ENCODE peak calls at places on chromosomes 7 and 10, in eight cellular contexts. D is stomach; P is astrocyte; O is cardiac fibroblast; F is sigmoid colon; Y is fibroblast of pulmonary artery; Z is mammary epithelial cell; V is CD4-positive, alpha-beta memory T cell. C is an unnamed sample.

GRCh38 chr10:79392506-79393176 is 45.4 kb downstream of the PPIF start:
- DNase-seq in Z (no peak), F (peak), P (no peak), V (no peak), Y (no peak), O (no peak), D (peak), C (no peak)

GRCh38 chr7:30594055-30594539 is 581 bp upstream of the GARS1 start:
- DNase-seq in P (no peak), Z (no peak), Y (peak), O (peak), F (peak), D (no peak), V (no peak), C (no peak)

GRCh38 chr10:118482393-118483331 is 112.8 kb downstream of the PRLHR start:
- DNase-seq in Z (no peak), Y (no peak), O (no peak), V (no peak), P (no peak), F (no peak), D (no peak), C (no peak)

GRCh38 chr10:124518366-124518765 is 56.7 kb downstream of the LHPP start:
- DNase-seq in O (no peak), Z (no peak), P (no peak), F (peak), V (no peak), D (no peak), Y (no peak), C (no peak)

GRCh38 chr10:46560381-46560780 is 3.9 kb upstream of the GPRIN2 start:
- DNase-seq in V (no peak), F (peak), P (no peak), O (no peak), Z (no peak), D (peak), Y (no peak), C (no peak)

GRCh38 chr10:124032982-124033886 is 60.2 kb downstream of the CHST15 start:
- DNase-seq in Z (peak), V (no peak), F (peak), O (peak), Y (peak), D (no peak), P (peak), C (peak)

GRCh38 chr10:87692956-87693484 is 33.3 kb downstream of the PAPSS2 start:
- DNase-seq in Z (no peak), P (no peak), F (no peak), V (no peak), O (no peak), D (no peak), Y (no peak), C (no peak)

GRCh38 chr7:148330124-148330818 is 260.3 kb upstream of the C7orf33 start:
- DNase-seq in V (no peak), Z (no peak), F (no peak), D (no peak), Y (no peak), O (no peak), P (no peak), C (no peak)

GRCh38 chr10:102919237-102919959 is 1.3 kb downstream of the CNNM2 start:
- DNase-seq in F (peak), O (peak), V (no peak), P (no peak), Z (no peak), Y (no peak), D (peak), C (no peak)

GRCh38 chr10:121886997-121887622 is 40.7 kb downstream of the ATE1 start:
- DNase-seq in D (peak), V (peak), F (peak), Y (peak), P (peak), O (peak), Z (peak), C (peak)

GRCh38 chr7:104978460-104978859 is 35.5 kb upstream of the KMT2E start:
- DNase-seq in V (no peak), F (no peak), D (no peak), O (peak), Y (peak), Z (no peak), P (no peak), C (no peak)

GRCh38 chr10:103616705-103617361 is 123.3 kb downstream of the NEURL1 start:
- DNase-seq in O (peak), Y (peak), P (no peak), D (peak), F (peak), V (no peak), Z (no peak), C (peak)

GRCh38 chr10:122461367-122461728 is at the start of gene HTRA1:
- DNase-seq in V (no peak), Z (peak), O (peak), D (peak), Y (peak), P (no peak), F (peak), C (no peak)

GRCh38 chr10:65292551-65292950 is 1633.3 kb upstream of the LRRTM3 start:
- DNase-seq in O (no peak), Y (no peak), P (no peak), V (no peak), D (no peak), Z (no peak), F (no peak), C (no peak)

GRCh38 chr10:119670717-119671116 is 19.5 kb downstream of the BAG3 start:
- DNase-seq in V (no peak), D (no peak), Z (peak), Y (peak), O (no peak), F (no peak), P (no peak), C (no peak)

GRCh38 chr10:108469940-108470339 is 1305.4 kb upstream of the SORCS1 start:
- DNase-seq in F (no peak), O (no peak), P (no peak), D (no peak), V (no peak), Y (no peak), Z (no peak), C (no peak)

GRCh38 chr10:66835400-66835799 is 90.4 kb upstream of the LRRTM3 start:
- DNase-seq in Z (no peak), Y (no peak), D (no peak), P (no peak), F (no peak), V (no peak), O (no peak), C (no peak)

GRCh38 chr7:7098280-7098818 is 84.0 kb upstream of the C1GALT1 start:
- DNase-seq in P (no peak), Z (no peak), Y (no peak), O (no peak), V (no peak), F (no peak), D (no peak), C (no peak)

GRCh38 chr10:131795761-131796160 is 105.0 kb upstream of the PPP2R2D start:
- DNase-seq in V (no peak), F (no peak), Y (no peak), D (peak), Z (no peak), O (no peak), P (no peak), C (no peak)

GRCh38 chr10:132554991-132555647 is 17.5 kb downstream of the INPP5A start:
- DNase-seq in P (no peak), O (no peak), Z (no peak), V (no peak), F (peak), D (peak), Y (no peak), C (no peak)

GRCh38 chr10:88120075-88120474 is 256.6 kb downstream of the PTEN start:
- DNase-seq in F (no peak), P (no peak), Y (no peak), D (no peak), V (no peak), Z (no peak), O (no peak), C (no peak)

GRCh38 chr10:106224676-106225075 is 939.8 kb downstream of the SORCS1 start:
- DNase-seq in P (no peak), F (no peak), Y (peak), D (no peak), O (peak), V (no peak), Z (peak), C (peak)

GRCh38 chr10:10996966-10997620 is 20.6 kb upstream of the CELF2 start:
- DNase-seq in Y (no peak), P (no peak), D (no peak), F (no peak), O (no peak), V (no peak), Z (no peak), C (no peak)

GRCh38 chr10:88385601-88386203 is 197.4 kb downstream of the RNLS start:
- DNase-seq in P (no peak), V (peak), O (no peak), Y (no peak), F (peak), D (peak), Z (peak), C (no peak)

GRCh38 chr7:152571031-152571430 is 104.9 kb downstream of the XRCC2 start:
- DNase-seq in Z (no peak), F (no peak), D (no peak), V (no peak), Y (no peak), P (no peak), O (peak), C (no peak)

GRCh38 chr7:53111061-53111460 is 75.6 kb downstream of the POM121L12 start:
- DNase-seq in F (no peak), O (peak), Z (no peak), Y (peak), V (no peak), P (peak), D (no peak), C (peak)

GRCh38 chr7:816751-817671 is 15.3 kb upstream of the SUN1 start:
- DNase-seq in V (peak), D (no peak), P (peak), F (peak), O (peak), Z (peak), Y (no peak), C (no peak)

GRCh38 chr7:101784275-101785127 is 32.9 kb upstream of the CUX1 start:
- DNase-seq in F (no peak), D (no peak), P (no peak), Y (peak), Z (no peak), V (no peak), O (peak), C (peak)

GRCh38 chr10:5595591-5596590 is 70.5 kb downstream of the ASB13 start:
- DNase-seq in V (no peak), D (no peak), P (peak), Y (peak), O (peak), Z (peak), F (no peak), C (peak)

GRCh38 chr10:3886666-3887251 is 101.8 kb upstream of the KLF6 start:
- DNase-seq in Z (peak), F (peak), D (no peak), V (no peak), Y (peak), P (peak), O (peak), C (peak)
- H3K4me3 ChIP-seq in Z (no peak), F (no peak), D (no peak), V (no peak), Y (peak), P (peak), O (peak), C (no peak)

GRCh38 chr7:141151726-141152125 is 77.9 kb downstream of the TMEM178B start:
- DNase-seq in Z (no peak), Y (no peak), V (no peak), D (no peak), O (no peak), F (no peak), P (no peak), C (no peak)

GRCh38 chr7:141154131-141154732 is 80.4 kb downstream of the TMEM178B start:
- DNase-seq in P (no peak), F (no peak), D (no peak), Y (no peak), Z (no peak), O (no peak), V (no peak), C (no peak)

GRCh38 chr7:141150465-141150864 is 76.6 kb downstream of the TMEM178B start:
- DNase-seq in F (no peak), D (no peak), V (no peak), Y (no peak), O (no peak), P (no peak), Z (no peak), C (no peak)

GRCh38 chr7:141156446-141156845 is 82.6 kb downstream of the TMEM178B start:
- DNase-seq in O (no peak), V (no peak), D (no peak), F (no peak), Y (no peak), Z (no peak), P (no peak), C (no peak)

DNA sequence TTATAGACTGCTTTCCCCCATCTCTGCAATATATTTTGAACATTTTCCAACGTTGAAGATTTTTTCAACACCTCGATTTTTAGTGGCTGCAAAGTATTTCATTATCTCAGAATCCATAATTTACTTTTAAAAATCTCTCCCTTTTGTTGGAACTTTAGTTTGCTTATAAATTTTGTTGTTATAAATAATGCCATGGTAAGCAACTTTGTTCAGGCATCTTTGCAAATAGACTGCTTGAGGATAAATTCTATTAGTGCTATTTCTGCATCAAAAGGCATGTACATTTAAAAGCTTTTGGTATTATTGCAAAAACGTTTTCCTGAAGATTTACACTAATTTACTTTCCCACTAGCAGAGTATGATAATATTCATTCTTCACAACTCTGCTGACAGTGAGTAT is 79.4 kb downstream of the TMEM178B start:
- DNase-seq in Z (no peak), Y (no peak), O (no peak), D (no peak), F (no peak), V (no peak), P (no peak), C (no peak)
- H3K4me3 ChIP-seq in Z (no peak), Y (no peak), O (no peak), D (no peak), F (no peak), V (no peak), P (no peak), C (no peak)

GRCh38 chr7:11529382-11529781 is 302.6 kb downstream of the THSD7A start:
- DNase-seq in Y (no peak), O (no peak), Z (no peak), D (no peak), F (no peak), V (no peak), P (no peak), C (no peak)

GRCh38 chr7:11527707-11528106 is 304.3 kb downstream of the THSD7A start:
- DNase-seq in F (no peak), D (no peak), V (no peak), Z (no peak), Y (no peak), O (no peak), P (no peak), C (no peak)

DNA sequence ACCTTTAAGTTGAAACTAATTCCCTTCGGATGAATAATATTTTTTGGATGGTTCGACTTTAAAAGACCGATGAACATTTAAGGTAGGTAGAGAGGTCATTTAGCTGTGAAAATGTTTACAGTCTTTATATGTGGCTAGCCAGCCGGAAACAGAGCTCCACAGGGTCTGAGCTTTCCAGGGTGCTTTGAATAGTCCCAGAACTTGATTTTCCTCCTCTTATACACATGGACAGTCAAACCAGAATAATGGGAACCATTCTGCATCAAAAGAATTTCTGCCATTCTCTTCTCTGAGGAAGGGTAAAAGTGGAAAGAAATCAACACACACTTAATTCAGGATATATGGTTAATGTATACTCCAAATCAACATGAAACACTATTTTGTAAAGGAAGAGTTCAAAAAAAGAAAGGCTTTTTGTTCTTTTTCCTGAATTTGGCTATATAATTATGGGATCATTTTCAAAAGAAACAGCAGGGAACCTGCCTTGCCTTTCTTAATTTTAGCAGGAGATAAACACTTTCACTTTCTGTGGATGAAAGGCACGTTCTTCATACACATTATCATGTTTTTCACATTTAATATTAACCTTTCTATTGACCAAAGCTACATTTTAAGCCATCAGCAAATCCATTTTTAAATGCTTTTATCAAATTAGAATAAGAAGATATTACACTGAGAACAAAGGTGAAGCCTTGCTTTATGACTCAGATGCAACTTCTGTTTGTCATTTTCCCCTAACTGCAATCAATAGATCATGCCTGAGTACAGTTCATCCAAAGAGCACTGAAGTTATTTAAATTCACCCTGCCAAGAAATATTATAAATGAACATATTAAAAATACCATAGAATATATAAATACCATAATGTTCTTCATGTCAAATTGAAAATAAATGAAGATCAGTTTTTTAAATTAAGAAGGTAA is 307.3 kb downstream of the THSD7A start:
- DNase-seq in F (no peak), D (no peak), V (no peak), Y (no peak), P (no peak), O (no peak), Z (no peak), C (no peak)
- H3K4me3 ChIP-seq in F (no peak), D (no peak), V (no peak), Y (no peak), P (no peak), O (no peak), Z (no peak), C (no peak)

GRCh38 chr7:42222891-42223290 is 14.1 kb downstream of the GLI3 start:
- DNase-seq in Y (no peak), O (peak), Z (no peak), F (peak), V (no peak), D (no peak), P (no peak), C (no peak)
- H3K4me3 ChIP-seq in Y (no peak), O (no peak), Z (no peak), F (no peak), V (no peak), D (no peak), P (no peak), C (no peak)

GRCh38 chr7:130071701-130072622 is 1.6 kb downstream of the KLHDC10 start:
- DNase-seq in F (peak), V (peak), Y (peak), D (peak), O (peak), P (peak), Z (peak), C (peak)
- H3K4me3 ChIP-seq in F (no peak), V (no peak), Y (peak), D (peak), O (peak), P (peak), Z (peak), C (peak)

GRCh38 chr7:26102176-26102575 is 49.8 kb upstream of the NFE2L3 start:
- DNase-seq in V (no peak), F (no peak), Y (no peak), O (no peak), D (no peak), P (no peak), Z (no peak), C (no peak)
- H3K4me3 ChIP-seq in V (no peak), F (peak), Y (no peak), O (no peak), D (peak), P (no peak), Z (no peak), C (no peak)